ENCODE peak calls at places on chromosomes 11 and 22, in four cellular contexts. P is SK-N-SH, S is transverse colon, N is fibroblast of lung. M is an unnamed sample.

GRCh38 chr11:114321621-114322257 is 25.5 kb downstream of the NNMT start:
- DNase-seq in S (no peak), P (no peak), N (peak; percentile 94), M (no peak)

GRCh38 chr11:27287205-27287604 is 75.8 kb downstream of the CCDC34 start:
- DNase-seq in S (no peak), P (no peak), N (no peak), M (no peak)

GRCh38 chr11:47572715-47573255 is 6.0 kb downstream of the KBTBD4 start:
- DNase-seq in N (no peak), P (peak; percentile 30), S (no peak), M (no peak)

GRCh38 chr22:22763512-22763911 is 119.1 kb downstream of the GGTLC2 start:
- DNase-seq in N (no peak), P (no peak), S (no peak), M (no peak)

GRCh38 chr11:102883132-102883531 is 8.3 kb upstream of the MMP12 start:
- DNase-seq in N (no peak), P (no peak), S (no peak), M (no peak)

GRCh38 chr11:16402654-16403447 is 46.5 kb upstream of the SOX6 start:
- DNase-seq in S (no peak), N (peak; percentile 5), P (no peak), M (peak; percentile 99)

GRCh38 chr22:45531944-45532631 is 29.4 kb downstream of the FBLN1 start:
- DNase-seq in N (no peak), P (peak; percentile 71), S (no peak), M (peak; percentile 71)

GRCh38 chr11:82811369-82811768 is 77.7 kb upstream of the FAM181B start:
- DNase-seq in N (no peak), P (no peak), S (no peak), M (no peak)

GRCh38 chr11:80855975-80856524 is 1415.2 kb upstream of the TENM4 start:
- DNase-seq in S (no peak), N (peak; percentile 76), P (no peak), M (no peak)

GRCh38 chr11:72239296-72239848 is 4.6 kb downstream of the PHOX2A start:
- DNase-seq in P (peak; percentile 72), S (peak; percentile 61), N (peak; percentile 70), M (peak; percentile 77)

GRCh38 chr11:125123947-125124633 is 12.7 kb upstream of the TMEM218 start:
- DNase-seq in S (peak; percentile 50), P (peak; percentile 42), N (peak; percentile 63), M (peak; percentile 63)

GRCh38 chr11:59556883-59557205 is 45.5 kb downstream of the OR4D9 start:
- DNase-seq in S (no peak), N (peak; percentile 56), P (peak; percentile 20), M (peak; percentile 51)

GRCh38 chr11:10394229-10395100 is 60.6 kb upstream of the AMPD3 start:
- DNase-seq in P (peak; percentile 72), N (peak; percentile 79), S (no peak), M (no peak)

GRCh38 chr11:103872748-103873147 is 163.7 kb upstream of the DDI1 start:
- DNase-seq in P (no peak), N (no peak), S (no peak), M (no peak)

DNA sequence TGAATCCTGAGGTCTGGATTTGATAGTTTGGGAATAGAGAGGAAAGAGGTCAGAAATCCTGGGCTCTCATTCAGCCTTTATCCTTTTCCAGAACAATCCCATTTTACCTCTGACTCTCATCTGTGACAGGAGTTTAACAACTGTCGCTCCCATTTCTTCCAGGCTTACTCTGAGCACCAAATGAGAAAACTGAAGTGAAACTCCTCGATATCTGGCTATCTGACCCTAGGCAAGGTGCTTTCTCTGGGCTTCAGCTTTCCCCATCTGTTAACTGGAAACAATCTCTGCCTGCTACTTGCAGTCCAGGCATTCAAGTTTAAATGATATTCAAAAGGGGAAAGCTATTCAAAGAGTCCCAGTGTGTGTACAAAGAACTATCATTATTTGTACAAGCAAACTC is 50.1 kb downstream of the NRXN2 start:
- DNase-seq in S (no peak), P (no peak), N (no peak), M (no peak)
- H3K4me1 ChIP-seq in S (peaks cover 6% of the 10 kb centered on the region), P (peaks cover 9% of the 10 kb centered on the region), N (peaks cover 16% of the 10 kb centered on the region), M (no peaks in the 10 kb centered on the region)

GRCh38 chr22:40196628-40197027 is 18.9 kb downstream of the TNRC6B start:
- DNase-seq in S (no peak), P (no peak), N (peak; percentile 97), M (no peak)
- H3K4me3 ChIP-seq in S (no peak overlapping the region), P (no peak overlapping the region), N (no peak overlapping the region), M (no peak overlapping the region)

GRCh38 chr11:66339163-66339675 is 3.0 kb upstream of the RIN1 start:
- DNase-seq in P (no peak), N (no peak), S (no peak), M (no peak)
- H3K4me1 ChIP-seq in P (peaks cover 33% of the 10 kb centered on the region), N (peaks cover 41% of the 10 kb centered on the region), S (peaks cover 32% of the 10 kb centered on the region), M (peaks cover 2% of the 10 kb centered on the region)

GRCh38 chr11:12693485-12694181 is 19.4 kb downstream of the TEAD1 start:
- DNase-seq in P (peak; percentile 34), N (peak; percentile 100), S (peak; percentile 54), M (peak; percentile 57)

GRCh38 chr11:12694182-12694531 is 19.9 kb downstream of the TEAD1 start:
- DNase-seq in N (no peak), S (peak; percentile 41), P (no peak), M (no peak)

GRCh38 chr11:12692238-12693074 is 18.2 kb downstream of the TEAD1 start:
- DNase-seq in S (peak; percentile 92), N (peak; percentile 95), P (peak; percentile 74), M (peak; percentile 71)

GRCh38 chr11:12691473-12691872 is 17.3 kb downstream of the TEAD1 start:
- DNase-seq in N (peak; percentile 73), S (no peak), P (peak; percentile 31), M (no peak)

DNA sequence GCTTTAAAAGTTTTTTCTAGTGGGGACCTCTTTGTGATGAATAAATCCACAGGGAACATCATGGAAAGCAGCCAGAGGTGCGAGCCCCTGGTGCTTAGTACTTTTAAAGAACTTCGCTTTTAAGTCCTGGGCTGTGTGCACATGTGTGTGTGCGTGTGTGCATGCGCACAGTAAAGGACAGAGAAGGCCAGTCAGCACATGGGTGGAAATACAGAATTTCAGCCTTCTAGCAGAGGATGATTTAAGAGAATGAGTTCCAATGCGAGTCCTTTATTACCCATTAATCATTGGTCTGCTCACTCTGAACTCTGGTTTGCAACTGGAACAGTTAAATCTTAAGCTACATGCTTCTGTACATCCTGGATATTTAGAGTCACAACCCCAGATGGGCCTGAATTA is 18.9 kb downstream of the TEAD1 start:
- DNase-seq in S (no peak), N (peak; percentile 77), P (no peak), M (no peak)
- H3K4me3 ChIP-seq in S (peak overlapping the region; percentile 25), N (peak overlapping the region; percentile 25), P (peak overlapping the region; percentile 17), M (no peak overlapping the region)

DNA sequence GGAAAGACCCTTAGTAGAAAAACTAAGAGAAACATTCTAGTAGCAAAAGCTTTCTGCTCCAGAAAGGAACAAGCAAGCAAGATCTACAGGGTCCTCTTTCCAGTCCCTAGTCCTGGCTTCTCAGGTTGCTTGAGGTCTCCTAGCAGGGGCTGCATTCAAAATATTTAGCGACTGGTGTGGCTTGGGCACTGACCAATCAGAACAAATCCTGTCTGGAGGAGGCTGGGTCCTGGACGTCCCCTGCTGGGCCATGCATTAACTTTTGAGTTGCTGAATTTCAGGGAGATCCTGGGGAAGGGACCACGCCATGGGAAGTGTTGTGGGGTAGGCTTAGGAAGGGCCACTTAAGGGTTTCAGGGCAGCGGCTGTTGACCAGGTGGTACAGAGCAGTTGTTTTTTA is 26.6 kb upstream of the SORL1-AS1 start:
- DNase-seq in P (no peak), N (no peak), S (no peak), M (no peak)
- H3K4me1 ChIP-seq in P (no peaks in the 10 kb centered on the region), N (no peaks in the 10 kb centered on the region), S (peaks cover 6% of the 10 kb centered on the region), M (no peaks in the 10 kb centered on the region)

GRCh38 chr11:126440792-126441514 is 85.5 kb downstream of the ST3GAL4 start:
- DNase-seq in P (peak; percentile 94), N (peak; percentile 51), S (peak; percentile 79), M (peak; percentile 90)
- H3K4me3 ChIP-seq in P (no peak overlapping the region), N (no peak overlapping the region), S (no peak overlapping the region), M (no peak overlapping the region)

GRCh38 chr11:75324740-75325139 is 26.7 kb downstream of the ARRB1 start:
- DNase-seq in S (no peak), N (no peak), P (no peak), M (no peak)
- H3K4me1 ChIP-seq in S (peaks cover 82% of the 10 kb centered on the region), N (peaks cover 20% of the 10 kb centered on the region), P (peaks cover 11% of the 10 kb centered on the region), M (no peaks in the 10 kb centered on the region)

DNA sequence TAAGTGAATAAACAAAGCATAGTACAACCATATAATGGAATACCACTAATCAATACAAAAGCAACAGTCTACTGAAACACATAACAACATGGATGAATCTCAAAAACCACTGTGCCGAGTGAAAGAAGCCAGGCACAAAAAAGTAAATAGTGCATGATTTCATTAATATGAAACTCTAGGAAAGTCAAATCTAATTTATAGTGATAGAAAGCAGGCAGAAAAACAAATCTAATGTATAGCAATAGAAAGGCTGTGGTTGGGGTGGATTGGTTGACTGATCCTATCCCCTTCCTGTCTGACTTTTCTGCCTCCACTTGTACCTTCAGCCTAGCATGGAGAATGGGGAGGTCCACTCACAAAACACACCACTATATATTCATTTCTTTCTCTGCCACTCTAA is 115.4 kb downstream of the SERGEF start:
- DNase-seq in N (no peak), S (no peak), P (peak; percentile 49), M (no peak)
- H3K4me3 ChIP-seq in N (no peak overlapping the region), S (no peak overlapping the region), P (no peak overlapping the region), M (no peak overlapping the region)

GRCh38 chr22:39088688-39089032 is 8.4 kb upstream of the APOBEC3H start:
- DNase-seq in S (no peak), P (no peak), N (no peak), M (no peak)

GRCh38 chr22:39089928-39090327 is 7.1 kb upstream of the APOBEC3H start:
- DNase-seq in N (no peak), S (no peak), P (no peak), M (no peak)

GRCh38 chr22:39084666-39085065 is 7.6 kb downstream of the APOBEC3G start:
- DNase-seq in S (no peak), P (no peak), N (no peak), M (no peak)

GRCh38 chr22:39087881-39088687 is 9.0 kb upstream of the APOBEC3H start:
- DNase-seq in N (no peak), P (no peak), S (no peak), M (peak; percentile 76)

DNA sequence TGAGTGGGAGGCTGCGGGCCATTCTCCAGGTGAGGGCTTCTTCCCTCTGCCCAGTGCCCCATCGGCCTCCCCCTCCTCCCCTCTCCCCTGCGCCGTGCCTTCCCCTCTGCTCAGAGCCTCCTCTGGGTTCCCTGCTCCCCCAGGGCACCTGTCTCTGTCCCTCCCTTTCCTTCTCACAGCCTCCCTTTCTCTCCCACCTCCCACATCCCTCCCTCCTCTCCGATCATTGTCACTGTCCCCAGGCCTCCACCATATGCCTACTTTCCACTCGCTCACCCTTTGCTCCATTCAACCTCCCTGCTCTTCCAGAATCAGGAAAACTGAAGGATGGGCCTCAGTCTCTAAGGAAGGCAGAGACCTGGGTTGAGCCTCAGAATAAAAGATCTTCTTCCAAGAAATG is 9.9 kb upstream of the APOBEC3H start:
- DNase-seq in N (no peak), S (no peak), P (no peak), M (no peak)
- H3K4me1 ChIP-seq in N (no peaks in the 10 kb centered on the region), S (no peaks in the 10 kb centered on the region), P (no peaks in the 10 kb centered on the region), M (peaks cover 2% of the 10 kb centered on the region)

GRCh38 chr11:18632841-18633240 is 1.3 kb downstream of the SPTY2D1 start:
- DNase-seq in N (no peak), S (no peak), P (no peak), M (no peak)
- H3K4me3 ChIP-seq in N (peak overlapping the region; percentile 90), S (peak overlapping the region; percentile 99), P (peak overlapping the region; percentile 85), M (peak overlapping the region; percentile 82)